ENCODE peak calls at places on chromosomes 6 and 20, in four cellular contexts. N is neuronal stem cell, P is mesenchymal stem cell, W is H1. H is an unnamed sample.
A peak's percentile ranks its signal among the peaks of the same experiment; 100 is the strongest.

GRCh38 chr20:45752747-45753146 is 30.6 kb downstream of the SPINT4 start:
- DNase-seq in N (no peak), P (no peak), W (no peak), H (no peak)

GRCh38 chr6:70684794-70685493 is 17.3 kb downstream of the SMAP1 start:
- DNase-seq in N (no peak), P (no peak), W (no peak), H (no peak)

GRCh38 chr6:157787080-157787479 is 36.0 kb upstream of the SNX9 start:
- DNase-seq in N (no peak), P (no peak), W (no peak), H (no peak)

GRCh38 chr6:132764370-132764769 is 6.7 kb upstream of the VNN2 start:
- DNase-seq in N (no peak), P (peak; percentile 49), W (no peak), H (peak; percentile 36)

GRCh38 chr6:105191351-105191750 is 11.5 kb upstream of the POPDC3 start:
- DNase-seq in N (no peak), P (no peak), W (no peak), H (no peak)

GRCh38 chr20:19812056-19812455 is 54.0 kb downstream of the RIN2 start:
- DNase-seq in N (no peak), P (no peak), W (no peak), H (no peak)

GRCh38 chr6:80436663-80437062 is 330.2 kb downstream of the BCKDHB start:
- DNase-seq in N (no peak), P (no peak), W (no peak), H (no peak)

GRCh38 chr20:25271486-25272222 is 23.8 kb downstream of the PYGB start:
- DNase-seq in N (no peak), P (no peak), W (peak; percentile 30), H (no peak)

GRCh38 chr6:160462551-160463109 is 114.5 kb downstream of the SLC22A3 start:
- DNase-seq in N (no peak), P (peak; percentile 91), W (no peak), H (no peak)

GRCh38 chr20:51054233-51054632 is 31.3 kb upstream of the KCNG1 start:
- DNase-seq in N (no peak), P (no peak), W (no peak), H (no peak)

GRCh38 chr20:642398-643174 is 10.4 kb downstream of the SRXN1 start:
- DNase-seq in N (no peak), P (no peak), W (no peak), H (no peak)

GRCh38 chr6:170173416-170173990 is 117.4 kb downstream of the DLL1 start:
- DNase-seq in N (no peak), P (no peak), W (peak; percentile 8), H (no peak)

GRCh38 chr20:38985060-38985459 is 22.9 kb downstream of the DHX35 start:
- DNase-seq in N (no peak), P (no peak), W (no peak), H (peak; percentile 65)

GRCh38 chr20:20205141-20205861 is 153.0 kb downstream of the CFAP61 start:
- DNase-seq in N (no peak), P (no peak), W (no peak), H (no peak)

GRCh38 chr6:157649311-157650260 is 173.5 kb upstream of the SNX9 start:
- DNase-seq in N (no peak), P (no peak), W (no peak), H (no peak)

GRCh38 chr6:157551041-157551832 is 170.2 kb downstream of the ZDHHC14 start:
- DNase-seq in N (no peak), P (no peak), W (peak; percentile 45), H (peak; percentile 31)

GRCh38 chr6:129032602-129033001 is 149.7 kb downstream of the LAMA2 start:
- DNase-seq in N (no peak), P (no peak), W (no peak), H (no peak)

GRCh38 chr20:17735206-17735804 is 35.5 kb downstream of the BANF2 start:
- DNase-seq in N (no peak), P (peak; percentile 73), W (no peak), H (peak; percentile 8)

GRCh38 chr6:21258665-21259064 is 334.9 kb upstream of the SOX4 start:
- DNase-seq in N (no peak), P (no peak), W (no peak), H (no peak)

GRCh38 chr20:59783020-59784010 is 150.1 kb downstream of the SYCP2 start:
- DNase-seq in N (peak; percentile 77), P (no peak), W (peak; percentile 89), H (peak; percentile 60)

GRCh38 chr20:9359561-9360308 is 154.7 kb upstream of the LAMP5 start:
- DNase-seq in N (peak; percentile 56), P (peak; percentile 80), W (peak; percentile 62), H (peak; percentile 42)

GRCh38 chr6:136959471-136959891 is 37.4 kb downstream of the SLC35D3 start:
- DNase-seq in N (no peak), P (no peak), W (peak; percentile 65), H (peak; percentile 56)
- H2BK12ac ChIP-seq in N (no peak overlapping the region), P (no peak overlapping the region), W (peak overlapping the region; percentile 98), H (peak overlapping the region; percentile 43)

GRCh38 chr20:62741191-62741676 is 32.6 kb downstream of the NTSR1 start:
- DNase-seq in N (peak; percentile 62), P (peak; percentile 13), W (peak; percentile 75), H (no peak)
- H3K4me3 ChIP-seq in N (no peak overlapping the region), P (no peak overlapping the region), W (no peak overlapping the region), H (no peak overlapping the region)

GRCh38 chr20:31712112-31712553 is 10.5 kb downstream of the BCL2L1 start:
- DNase-seq in N (no peak), P (no peak), W (no peak), H (no peak)

GRCh38 chr20:31712564-31713311 is 9.9 kb downstream of the BCL2L1 start:
- DNase-seq in N (peak; percentile 83), P (peak; percentile 76), W (peak; percentile 55), H (peak; percentile 62)

GRCh38 chr20:31711416-31712111 is 11.1 kb downstream of the BCL2L1 start:
- DNase-seq in N (no peak), P (no peak), W (no peak), H (no peak)

GRCh38 chr20:31715766-31716165 is 6.9 kb downstream of the BCL2L1 start:
- DNase-seq in N (no peak), P (no peak), W (no peak), H (no peak)

DNA sequence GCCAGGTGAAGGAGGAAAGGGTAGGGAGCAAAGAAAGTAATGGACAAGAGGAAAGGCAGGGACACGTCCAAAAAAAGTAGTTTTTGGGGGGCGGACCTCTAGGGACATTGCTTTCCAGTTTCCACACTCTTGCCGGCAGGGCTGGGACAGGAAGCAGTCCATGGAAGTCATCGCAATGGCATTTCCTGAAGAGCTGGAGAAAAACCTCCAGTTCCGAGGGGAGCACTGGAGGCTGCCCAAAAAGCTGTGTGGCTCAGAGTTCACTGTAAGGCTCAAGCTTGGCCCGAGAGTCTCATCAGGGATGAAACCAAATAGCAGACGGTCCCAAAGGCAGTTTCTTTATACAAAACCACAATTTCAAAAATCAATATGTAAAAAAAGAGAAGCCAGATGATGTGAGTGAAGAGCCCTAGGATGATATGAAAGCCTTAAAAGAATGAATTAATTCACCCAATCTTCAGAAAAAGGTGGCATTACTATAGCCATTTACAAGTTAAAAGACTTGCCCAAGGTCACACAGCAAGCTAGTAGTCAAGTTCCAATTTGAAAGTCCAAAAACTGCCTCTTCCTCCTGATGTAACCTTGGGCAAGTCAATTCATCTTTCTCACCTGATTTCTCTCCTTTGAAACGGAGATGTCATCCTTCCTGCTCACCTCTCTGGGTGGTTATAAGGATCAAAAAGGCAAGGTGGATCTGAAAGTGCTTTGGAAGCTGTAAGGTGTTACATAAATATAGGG is 9.2 kb downstream of the BCL2L1 start:
- DNase-seq in N (no peak), P (peak; percentile 94), W (no peak), H (peak; percentile 32)
- H2BK12ac ChIP-seq in N (peak overlapping the region; percentile 18), P (peak overlapping the region; percentile 64), W (peak overlapping the region; percentile 97), H (peak overlapping the region; percentile 99)

GRCh38 chr6:135851442-135852271 is at the start of gene PDE7B:
- DNase-seq in N (peak; percentile 15), P (peak; percentile 97), W (peak; percentile 55), H (peak; percentile 58)
- H3K4me3 ChIP-seq in N (no peak within 1 kb of the TSS), P (peak within 1 kb of the TSS; percentile 77), W (no peak within 1 kb of the TSS), H (no peak within 1 kb of the TSS)

DNA sequence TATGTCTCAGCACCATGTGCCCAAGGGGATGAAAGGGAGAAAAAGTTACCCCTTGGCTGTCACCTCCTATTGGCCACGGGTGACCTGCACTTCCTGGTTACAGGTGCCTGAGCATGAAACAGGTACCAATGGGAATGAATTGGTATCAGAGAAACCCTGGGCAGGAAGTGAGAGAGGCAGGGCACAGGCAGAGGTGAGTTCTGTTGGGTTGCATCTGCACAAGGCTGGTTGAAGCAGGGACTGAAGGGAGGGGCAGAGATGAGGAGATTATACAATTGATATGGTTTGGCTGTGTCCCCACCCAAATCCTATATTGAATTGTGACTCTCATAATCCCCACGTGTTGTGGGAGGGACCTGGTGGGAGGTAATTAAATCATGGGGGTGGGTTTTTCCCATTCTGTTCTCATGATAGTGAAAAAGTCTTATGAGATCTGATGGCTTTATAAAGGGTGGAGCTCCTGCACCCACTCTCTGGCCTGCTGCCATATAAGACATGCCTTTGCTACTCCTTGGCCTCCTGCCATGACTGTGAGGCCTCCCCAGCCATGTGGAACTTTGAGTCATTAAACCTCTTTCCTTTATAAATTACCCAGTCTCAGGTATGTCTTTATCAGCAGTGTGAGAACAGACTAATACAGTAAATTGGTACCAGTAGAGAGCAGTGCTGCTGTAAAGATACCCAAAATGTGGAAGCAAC is 291.8 kb downstream of the LRFN2 start:
- DNase-seq in N (no peak), P (no peak), W (no peak), H (no peak)
- H2BK12ac ChIP-seq in N (no peak overlapping the region), P (no peak overlapping the region), W (peak overlapping the region; percentile 7), H (no peak overlapping the region)

GRCh38 chr6:35491558-35492541 is 5.0 kb downstream of the TEAD3 start:
- DNase-seq in N (no peak), P (no peak), W (no peak), H (peak; percentile 60)
- H3K4me3 ChIP-seq in N (no peak overlapping the region), P (no peak overlapping the region), W (peak overlapping the region; percentile 14), H (no peak overlapping the region)

DNA sequence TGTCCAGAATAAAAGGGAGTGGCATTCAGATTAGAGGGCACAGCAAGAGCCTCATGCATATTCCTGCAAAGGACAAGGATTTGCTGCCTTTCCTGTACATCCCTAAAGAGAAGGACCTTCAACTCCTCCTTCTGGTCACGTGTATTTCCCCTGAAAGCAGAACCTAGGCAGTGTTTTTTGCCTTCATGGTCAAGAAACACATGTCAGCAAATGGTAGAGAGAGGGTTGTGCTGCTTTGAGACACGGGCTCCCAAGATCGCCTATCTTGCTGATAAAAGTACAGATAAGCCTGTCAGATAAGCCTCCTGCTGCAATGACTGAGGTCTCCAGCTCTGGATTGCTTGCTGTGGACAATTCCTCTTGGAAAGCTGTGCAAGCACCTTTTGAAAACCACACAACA is 580.9 kb downstream of the CBLN4 start:
- DNase-seq in N (no peak), P (no peak), W (no peak), H (no peak)
- H2BK12ac ChIP-seq in N (no peak overlapping the region), P (no peak overlapping the region), W (peak overlapping the region; percentile 13), H (no peak overlapping the region)

DNA sequence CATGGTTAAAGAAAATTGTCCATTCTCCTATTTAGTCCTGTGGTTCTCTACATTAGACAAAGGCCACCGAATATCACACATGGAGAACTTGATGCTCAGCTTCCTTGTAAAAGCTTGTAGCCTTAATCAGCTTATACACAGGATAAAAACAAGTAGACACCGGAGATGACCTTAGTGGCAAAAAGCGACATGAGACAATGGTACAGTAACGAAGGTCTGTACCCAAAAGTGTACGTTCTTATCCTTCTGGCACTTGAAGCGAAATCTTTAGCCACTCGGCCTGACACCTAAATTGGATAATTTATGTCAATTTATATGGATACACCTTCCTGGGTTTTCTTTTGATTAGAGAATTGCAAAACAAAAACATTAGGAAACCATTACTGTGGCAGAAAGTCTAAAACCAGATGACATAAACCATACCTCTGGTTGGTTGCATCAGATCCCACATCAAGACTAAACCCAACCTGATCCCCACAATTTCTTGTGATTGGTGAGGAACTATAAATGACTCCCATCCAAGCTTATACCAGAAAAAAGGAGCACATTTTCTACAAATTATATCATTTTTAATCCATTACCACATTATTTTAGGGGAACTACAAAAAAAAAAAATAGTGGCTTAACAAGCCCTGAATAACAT is 6.1 kb downstream of the RBM39 start:
- DNase-seq in N (no peak), P (no peak), W (no peak), H (no peak)
- H3K4me3 ChIP-seq in N (no peak overlapping the region), P (peak overlapping the region; percentile 42), W (no peak overlapping the region), H (no peak overlapping the region)